ENCODE peak calls at places on chromosomes 4 and X, in five cellular contexts. S is heart left ventricle, B is hippocampal formation, I is cerebellar nuclear complex, Z is AG20443. X is an unnamed sample.

GRCh38 chr4:129145222-129145730 is 49.3 kb downstream of the C4orf33 start:
- DNase-seq in S (no peak), B (no peak), I (no peak), Z (no peak), X (no peak)

GRCh38 chr4:139084425-139085093 is 69.0 kb downstream of the NOCT start:
- DNase-seq in S (no peak), B (no peak), I (no peak), Z (no peak), X (no peak)

GRCh38 chrX:132631579-132632232 is 142.9 kb upstream of the MBNL3 start:
- DNase-seq in S (no peak), B (no peak), I (no peak), Z (peak; percentile 30), X (no peak)

GRCh38 chr4:139783761-139784484 is 118.3 kb downstream of the MGST2 start:
- DNase-seq in S (no peak), B (peak; percentile 36), I (no peak), Z (no peak), X (no peak)

GRCh38 chrX:77731821-77732419 is 54.1 kb downstream of the ATRX start:
- DNase-seq in S (no peak), B (no peak), I (no peak), Z (no peak), X (no peak)

GRCh38 chrX:33183366-33183765 is 28.0 kb downstream of the DMD start:
- DNase-seq in S (peak; percentile 52), B (peak; percentile 1), I (no peak), Z (no peak), X (peak; percentile 31)

GRCh38 chrX:153635788-153636668 is 11.0 kb upstream of the DUSP9 start:
- DNase-seq in S (no peak), B (no peak), I (no peak), Z (no peak), X (no peak)

GRCh38 chr4:129064717-129065116 is 28.6 kb downstream of the SCLT1 start:
- DNase-seq in S (no peak), B (no peak), I (no peak), Z (peak; percentile 17), X (no peak)

GRCh38 chr4:27176400-27176799 is 315.8 kb downstream of the STIM2 start:
- DNase-seq in S (no peak), B (no peak), I (no peak), Z (peak; percentile 14), X (no peak)

GRCh38 chr4:113114884-113115283 is 65.4 kb downstream of the ANK2 start:
- DNase-seq in S (no peak), B (no peak), I (no peak), Z (no peak), X (no peak)

GRCh38 chr4:81335221-81335912 is 120.3 kb upstream of the PRKG2 start:
- DNase-seq in S (no peak), B (no peak), I (no peak), Z (peak; percentile 32), X (no peak)

GRCh38 chr4:106080376-106080775 is 185.1 kb downstream of the NPNT start:
- DNase-seq in S (no peak), B (no peak), I (no peak), Z (no peak), X (no peak)

GRCh38 chrX:120015145-120016067 is 62.1 kb downstream of the RHOXF2B start:
- DNase-seq in S (no peak), B (no peak), I (no peak), Z (no peak), X (no peak)

GRCh38 chrX:1111543-1112300 is 100.7 kb downstream of the CRLF2 start:
- DNase-seq in S (no peak), B (no peak), I (no peak), Z (no peak), X (no peak)

GRCh38 chr4:168812806-168813205 is 197.2 kb downstream of the CBR4 start:
- DNase-seq in S (no peak), B (no peak), I (no peak), Z (peak; percentile 19), X (no peak)

GRCh38 chr4:93897559-93897958 is 69.0 kb downstream of the ATOH1 start:
- DNase-seq in S (no peak), B (no peak), I (no peak), Z (no peak), X (no peak)

GRCh38 chr4:165684177-165684870 is 188.7 kb upstream of the TLL1 start:
- DNase-seq in S (no peak), B (no peak), I (no peak), Z (peak; percentile 52), X (no peak)

GRCh38 chr4:117203231-117203630 is 117.9 kb upstream of the TRAM1L1 start:
- DNase-seq in S (no peak), B (no peak), I (no peak), Z (no peak), X (no peak)

GRCh38 chr4:26819026-26819425 is 41.6 kb upstream of the STIM2 start:
- DNase-seq in S (no peak), B (no peak), I (no peak), Z (no peak), X (no peak)

GRCh38 chr4:58590714-58591113 is 1480.5 kb upstream of the IGFBP7 start:
- DNase-seq in S (no peak), B (no peak), I (no peak), Z (no peak), X (no peak)

GRCh38 chr4:79982587-79983327 is 90.3 kb downstream of the ANTXR2 start:
- DNase-seq in S (no peak), B (no peak), I (no peak), Z (peak; percentile 14), X (no peak)

GRCh38 chrX:13263560-13264251 is 56.1 kb downstream of the ATXN3L start:
- DNase-seq in S (no peak), B (no peak), I (no peak), Z (no peak), X (no peak)

GRCh38 chr4:76090241-76090691 is 15.8 kb downstream of the ART3 start:
- DNase-seq in S (no peak), B (peak; percentile 1), I (no peak), Z (peak; percentile 62), X (no peak)

GRCh38 chr4:76267811-76268210 is 16.3 kb downstream of the FAM47E start:
- DNase-seq in S (no peak), B (no peak), I (no peak), Z (no peak), X (no peak)

GRCh38 chr4:129474698-129475097 is 378.7 kb downstream of the C4orf33 start:
- DNase-seq in S (no peak), B (no peak), I (no peak), Z (no peak), X (no peak)

GRCh38 chr4:95956094-95956493 is 116.2 kb downstream of the PDHA2 start:
- DNase-seq in S (no peak), B (no peak), I (no peak), Z (no peak), X (no peak)

GRCh38 chr4:127868196-127868595 is 12.5 kb upstream of the PLK4 start:
- DNase-seq in S (no peak), B (no peak), I (no peak), Z (no peak), X (no peak)

GRCh38 chrX:112840382-112841113 is at the start of gene AMOT:
- DNase-seq in S (peak; percentile 82), B (peak; percentile 72), I (no peak), Z (peak; percentile 74), X (peak; percentile 85)

GRCh38 chr4:123244233-123244632 is 152.4 kb upstream of the SPRY1 start:
- DNase-seq in S (peak; percentile 73), B (no peak), I (no peak), Z (no peak), X (peak; percentile 73)

GRCh38 chr4:86338521-86338920 is 21.3 kb downstream of the MAPK10 start:
- DNase-seq in S (no peak), B (no peak), I (no peak), Z (no peak), X (no peak)

GRCh38 chr4:62135565-62136156 is 935.5 kb downstream of the ADGRL3 start:
- DNase-seq in S (no peak), B (no peak), I (no peak), Z (no peak), X (no peak)

GRCh38 chr4:21947768-21948346 is 715 bp downstream of the KCNIP4 start:
- DNase-seq in S (no peak), B (no peak), I (no peak), Z (no peak), X (no peak)

GRCh38 chr4:3703677-3704521 is 62.3 kb upstream of the ADRA2C start:
- DNase-seq in S (no peak), B (no peak), I (no peak), Z (no peak), X (no peak)

GRCh38 chrX:1488141-1488540 is 35.4 kb upstream of the ASMTL start:
- DNase-seq in S (no peak), B (no peak), I (no peak), Z (no peak), X (no peak)

GRCh38 chr4:1600811-1601532 is 83.1 kb downstream of the FAM53A start:
- DNase-seq in S (peak; percentile 13), B (no peak), I (no peak), Z (no peak), X (peak; percentile 10)

GRCh38 chrX:20028588-20028987 is 37.7 kb upstream of the BCLAF3 start:
- DNase-seq in S (no peak), B (no peak), I (no peak), Z (no peak), X (no peak)

X was measured in left ventricle myocardium superior.